ENCODE peak calls at places on chromosomes 12 and 14, in nine cellular contexts. Z, N, O, X, B, C, H, G and Q are unnamed samples.

GRCh38 chr14:103014466-103015319 is 42.7 kb downstream of the CDC42BPB start:
- DNase-seq in H (no peak), N (no peak), Z (peak), B (no peak), X (no peak), G (no peak), O (no peak), C (peak), Q (peak)

GRCh38 chr14:93132472-93133065 is 16.8 kb upstream of the ITPK1 start:
- DNase-seq in B (no peak), H (peak), O (no peak), C (peak), Z (peak), N (no peak), X (no peak), G (no peak), Q (no peak)

GRCh38 chr12:72570601-72571000 is 298.4 kb downstream of the TRHDE start:
- DNase-seq in N (no peak), Z (peak), O (no peak), X (no peak), C (no peak), G (no peak), B (no peak), H (peak), Q (no peak)

GRCh38 chr12:124928095-124928911 is 13.9 kb upstream of the UBC start:
- DNase-seq in C (peak), X (no peak), H (no peak), B (no peak), N (no peak), Z (no peak), G (peak), O (no peak), Q (no peak)

GRCh38 chr12:5964913-5965900 is 20.1 kb upstream of the ANO2 start:
- DNase-seq in Z (peak), C (no peak), G (no peak), O (no peak), H (no peak), X (no peak), N (no peak), B (no peak), Q (no peak)

GRCh38 chr14:100325958-100326357 is 2.8 kb downstream of the SLC25A47 start:
- DNase-seq in B (no peak), Z (no peak), X (no peak), N (no peak), O (no peak), H (no peak), G (no peak), C (no peak), Q (no peak)

GRCh38 chr14:23640524-23641141 is 4.5 kb downstream of the DHRS2 start:
- DNase-seq in C (peak), Z (peak), O (peak), N (no peak), B (no peak), H (no peak), G (peak), X (no peak), Q (no peak)

GRCh38 chr12:120663741-120664140 is 23.2 kb upstream of the MLEC start:
- DNase-seq in C (peak), H (no peak), X (no peak), Z (no peak), N (no peak), G (no peak), B (no peak), O (no peak), Q (no peak)

GRCh38 chr14:71554959-71555612 is 377.1 kb upstream of the RGS6 start:
- DNase-seq in X (no peak), C (no peak), N (no peak), H (no peak), G (no peak), Z (no peak), O (no peak), B (no peak), Q (no peak)

GRCh38 chr14:39350866-39351265 is 81.4 kb downstream of the FBXO33 start:
- DNase-seq in H (no peak), B (no peak), O (no peak), X (no peak), G (no peak), Z (no peak), N (no peak), C (no peak), Q (no peak)

GRCh38 chr12:101671157-101671791 is 26.2 kb upstream of the CHPT1 start:
- DNase-seq in H (no peak), O (no peak), C (no peak), G (no peak), N (no peak), Z (no peak), B (no peak), X (no peak), Q (peak)

GRCh38 chr14:30443368-30444007 is 115.5 kb upstream of the G2E3 start:
- DNase-seq in H (peak), C (peak), B (peak), Z (no peak), G (no peak), O (no peak), X (no peak), N (no peak), Q (no peak)

GRCh38 chr14:70821916-70822705 is 12.8 kb upstream of the MAP3K9 start:
- DNase-seq in N (no peak), C (peak), O (no peak), X (peak), G (peak), H (peak), Z (peak), B (no peak), Q (peak)

GRCh38 chr14:33679461-33680225 is 271.2 kb downstream of the EGLN3 start:
- DNase-seq in G (no peak), N (no peak), B (no peak), X (no peak), C (peak), H (no peak), Z (no peak), O (no peak), Q (no peak)

GRCh38 chr12:50936821-50937220 is 15.5 kb upstream of the HIGD1C start:
- DNase-seq in Z (no peak), N (no peak), C (no peak), G (no peak), X (no peak), O (no peak), H (no peak), B (no peak), Q (no peak)

GRCh38 chr12:119375619-119376018 is 41.1 kb downstream of the CCDC60 start:
- DNase-seq in B (no peak), Z (no peak), N (no peak), C (no peak), X (no peak), H (no peak), O (no peak), G (no peak), Q (peak)

GRCh38 chr12:122081697-122082221 is 3.2 kb downstream of the MLXIP start:
- DNase-seq in H (no peak), O (no peak), X (peak), N (no peak), Z (no peak), B (no peak), C (peak), G (peak), Q (peak)

GRCh38 chr14:92652413-92653151 is 95.8 kb downstream of the LGMN start:
- DNase-seq in X (no peak), B (no peak), O (no peak), Z (no peak), C (no peak), H (no peak), N (no peak), G (no peak), Q (no peak)

GRCh38 chr12:49098035-49098451 is 3.4 kb upstream of the DHH start:
- DNase-seq in H (peak), N (no peak), O (no peak), B (no peak), X (peak), C (peak), Z (peak), G (peak), Q (peak)

GRCh38 chr14:85531594-85532391 is 1.8 kb downstream of the FLRT2 start:
- DNase-seq in B (peak), Z (peak), C (peak), X (no peak), G (peak), H (peak), N (no peak), O (no peak), Q (peak)

GRCh38 chr12:59936546-59936945 is 340.7 kb downstream of the SLC16A7 start:
- DNase-seq in H (no peak), N (no peak), B (no peak), X (no peak), C (no peak), G (no peak), Z (no peak), O (no peak), Q (no peak)

GRCh38 chr12:78739653-78740052 is 124.9 kb upstream of the SYT1 start:
- DNase-seq in N (no peak), B (no peak), H (no peak), X (no peak), C (no peak), G (no peak), Z (no peak), O (no peak), Q (no peak)

GRCh38 chr12:546265-546919 is 86.7 kb downstream of the B4GALNT3 start:
- DNase-seq in N (no peak), B (no peak), O (no peak), Z (no peak), G (no peak), C (no peak), X (no peak), H (no peak), Q (no peak)

GRCh38 chr14:75254381-75254821 is 24.2 kb upstream of the FOS start:
- DNase-seq in Z (no peak), G (no peak), O (no peak), N (no peak), H (no peak), C (no peak), X (no peak), B (no peak), Q (no peak)

GRCh38 chr14:21024668-21025373 is at the start of gene NDRG2:
- DNase-seq in O (no peak), B (no peak), H (peak), G (peak), Z (peak), N (peak), C (peak), X (peak), Q (peak)

GRCh38 chr14:91885837-91886236 is 18.5 kb upstream of the TC2N start:
- DNase-seq in O (no peak), N (no peak), H (no peak), B (no peak), X (no peak), C (no peak), Z (no peak), G (no peak), Q (no peak)

GRCh38 chr12:43291516-43291915 is 260.5 kb downstream of the ADAMTS20 start:
- DNase-seq in X (no peak), G (no peak), Z (no peak), B (no peak), O (no peak), N (no peak), H (no peak), C (peak), Q (no peak)

GRCh38 chr12:50082644-50083043 is 2.5 kb upstream of the SMARCD1 start:
- DNase-seq in Z (no peak), N (no peak), H (peak), G (no peak), X (no peak), O (no peak), B (no peak), C (no peak), Q (no peak)